ENCODE peak calls at places on chromosomes 4 and X, in seven cellular contexts. I, O, Q, D, V, B and G are unnamed samples.

GRCh38 chr4:69731261-69731660 is 29.2 kb downstream of the SULT1B1 start:
- DNase-seq in I (no peak), O (peak), Q (no peak), D (no peak), V (no peak), B (peak), G (no peak)

GRCh38 chr4:80619070-80619674 is 283.6 kb downstream of the CFAP299 start:
- DNase-seq in I (no peak), O (no peak), Q (peak), D (no peak), V (no peak), B (peak), G (no peak)

GRCh38 chrX:107542500-107542899 is 85.8 kb upstream of the PRPS1 start:
- DNase-seq in I (peak), O (peak), Q (no peak), D (no peak), V (no peak), B (peak), G (no peak)

GRCh38 chr4:8143392-8144140 is 15.0 kb downstream of the ABLIM2 start:
- DNase-seq in I (no peak), O (no peak), Q (no peak), D (no peak), V (no peak), B (no peak), G (no peak)

GRCh38 chr4:55684276-55684675 is 48.2 kb upstream of the NMU start:
- DNase-seq in I (no peak), O (no peak), Q (no peak), D (no peak), V (no peak), B (no peak), G (no peak)

GRCh38 chr4:23717528-23718248 is 172.2 kb downstream of the PPARGC1A start:
- DNase-seq in I (peak), O (peak), Q (peak), D (peak), V (no peak), B (peak), G (peak)

GRCh38 chr4:134628074-134628473 is 426.5 kb upstream of the PABPC4L start:
- DNase-seq in I (no peak), O (no peak), Q (no peak), D (peak), V (no peak), B (no peak), G (no peak)

GRCh38 chrX:118212817-118213183 is 96.2 kb upstream of the KLHL13 start:
- DNase-seq in I (no peak), O (no peak), Q (no peak), D (no peak), V (no peak), B (no peak), G (no peak)

GRCh38 chrX:27918799-27919198 is 62.5 kb downstream of the DCAF8L1 start:
- DNase-seq in I (peak), O (no peak), Q (no peak), D (peak), V (no peak), B (peak), G (no peak)

GRCh38 chr4:98586634-98587354 is 71.6 kb downstream of the TSPAN5 start:
- DNase-seq in I (no peak), O (no peak), Q (no peak), D (no peak), V (no peak), B (no peak), G (no peak)

GRCh38 chrX:123184199-123184857 is at the start of gene GRIA3:
- DNase-seq in I (no peak), O (peak), Q (peak), D (no peak), V (no peak), B (no peak), G (no peak)

GRCh38 chrX:101659601-101660063 is at the start of gene ARMCX2:
- DNase-seq in I (peak), O (peak), Q (peak), D (peak), V (no peak), B (peak), G (peak)

GRCh38 chrX:117645639-117646038 is 471.0 kb downstream of the KLHL13 start:
- DNase-seq in I (no peak), O (no peak), Q (no peak), D (no peak), V (no peak), B (no peak), G (no peak)